ENCODE peak calls at places on chromosomes 12 and 14, in nine cellular contexts. J is T-helper 1 cell, Y is mucosa of gallbladder, T is NCI-H510A, V is GM10248, M is T-helper 2 cell, D is IMR-90, S is mesenchymal stem cell, H is cardiac muscle cell. E is an unnamed sample.

GRCh38 chr14:66046035-66046434 is 440.1 kb upstream of the CCDC196 start:
- DNase-seq in D (no peak), T (no peak), H (peak), J (no peak), V (no peak), S (no peak), Y (no peak), M (no peak), E (no peak)

GRCh38 chr14:24362241-24362960 is 5.6 kb upstream of the NFATC4 start:
- DNase-seq in M (no peak), S (no peak), T (no peak), V (no peak), D (peak), H (no peak), J (no peak), Y (no peak), E (no peak)

GRCh38 chr12:46818654-46819053 is 7.1 kb downstream of the SLC38A4 start:
- DNase-seq in M (no peak), Y (no peak), T (no peak), J (no peak), V (no peak), H (no peak), S (no peak), D (no peak), E (no peak)

GRCh38 chr12:8698132-8698829 is 490 bp downstream of the RIMKLB start:
- DNase-seq in Y (peak), T (peak), S (peak), M (peak), H (peak), V (peak), J (peak), D (peak), E (peak)

GRCh38 chr12:68242777-68243176 is 10.6 kb downstream of the IL22 start:
- DNase-seq in D (no peak), T (no peak), J (no peak), M (no peak), V (no peak), H (no peak), Y (no peak), S (no peak), E (no peak)

GRCh38 chr12:91893476-91893875 is 252.2 kb downstream of the BTG1 start:
- DNase-seq in V (no peak), H (no peak), S (peak), M (no peak), J (no peak), Y (no peak), T (no peak), D (no peak), E (no peak)

GRCh38 chr12:53378222-53378621 is 1.8 kb upstream of the SP1 start:
- DNase-seq in T (no peak), H (no peak), V (no peak), J (no peak), M (no peak), Y (no peak), D (no peak), S (no peak), E (no peak)

GRCh38 chr14:76904100-76904739 is 78.0 kb downstream of the LRRC74A start:
- DNase-seq in J (no peak), S (peak), H (peak), D (peak), V (no peak), T (no peak), M (no peak), Y (peak), E (peak)

GRCh38 chr12:4579305-4580097 is 17.5 kb downstream of the DYRK4 start:
- DNase-seq in S (peak), T (no peak), J (no peak), Y (peak), D (peak), H (peak), M (peak), V (peak), E (no peak)

GRCh38 chr12:108801736-108802665 is 55.4 kb downstream of the SSH1 start:
- DNase-seq in S (peak), T (no peak), M (no peak), H (peak), J (no peak), Y (no peak), D (peak), V (no peak), E (peak)

GRCh38 chr12:132282950-132283771 is 46.2 kb downstream of the GALNT9 start:
- DNase-seq in H (no peak), S (no peak), J (no peak), V (no peak), T (no peak), Y (no peak), D (no peak), M (peak), E (no peak)

GRCh38 chr12:39764944-39765560 is 145.4 kb upstream of the ABCD2 start:
- DNase-seq in J (no peak), Y (no peak), M (peak), H (peak), V (peak), T (no peak), S (peak), D (peak), E (no peak)

GRCh38 chr12:68400231-68400829 is 68.2 kb upstream of the MDM1 start:
- DNase-seq in J (no peak), Y (no peak), H (no peak), S (no peak), M (no peak), V (no peak), T (no peak), D (no peak), E (no peak)

GRCh38 chr12:68235576-68235975 is 10.0 kb upstream of the IL26 start:
- DNase-seq in V (no peak), D (peak), Y (no peak), T (no peak), S (no peak), H (no peak), M (no peak), J (no peak), E (no peak)

GRCh38 chr14:78701246-78701645 is 531.1 kb downstream of the NRXN3 start:
- DNase-seq in H (peak), V (no peak), Y (no peak), D (peak), S (no peak), J (no peak), T (no peak), M (no peak), E (no peak)

GRCh38 chr14:21088687-21089086 is 9.8 kb downstream of the ZNF219 start:
- DNase-seq in M (no peak), J (no peak), H (no peak), V (no peak), T (no peak), D (no peak), S (no peak), Y (no peak), E (no peak)

GRCh38 chr12:54680374-54680773 is 32.2 kb upstream of the DCD start:
- DNase-seq in T (no peak), V (peak), D (peak), H (peak), J (peak), M (peak), S (peak), Y (no peak), E (no peak)

GRCh38 chr14:28630100-28630499 is 136.5 kb upstream of the FOXG1 start:
- DNase-seq in M (no peak), T (no peak), V (no peak), Y (no peak), D (no peak), J (no peak), S (no peak), H (no peak), E (no peak)

GRCh38 chr12:120709976-120710804 is at the start of gene UNC119B:
- DNase-seq in V (peak), J (peak), H (peak), D (peak), M (peak), Y (peak), T (peak), S (peak), E (peak)

GRCh38 chr14:54106802-54107377 is 150.3 kb upstream of the BMP4 start:
- DNase-seq in Y (no peak), H (peak), V (no peak), S (no peak), J (no peak), D (no peak), T (no peak), M (no peak), E (no peak)

GRCh38 chr12:85310456-85311076 is 30.5 kb downstream of the ALX1 start:
- DNase-seq in T (no peak), H (peak), Y (no peak), S (peak), J (no peak), V (no peak), M (no peak), D (peak), E (no peak)

GRCh38 chr14:71166434-71166833 is 259.2 kb downstream of the PCNX1 start:
- DNase-seq in S (no peak), V (no peak), T (no peak), H (peak), D (peak), Y (peak), M (peak), J (no peak), E (no peak)

GRCh38 chr12:8734873-8735381 is 37.1 kb downstream of the RIMKLB start:
- DNase-seq in H (peak), J (no peak), S (no peak), D (peak), Y (no peak), V (no peak), M (no peak), T (no peak), E (no peak)

GRCh38 chr12:12474931-12475485 is 87.7 kb downstream of the DUSP16 start:
- DNase-seq in H (peak), S (no peak), M (peak), J (peak), Y (no peak), V (peak), T (no peak), D (peak), E (no peak)

GRCh38 chr12:67070307-67070600 is 198.9 kb upstream of the CAND1 start:
- DNase-seq in Y (no peak), T (no peak), H (no peak), V (no peak), S (no peak), D (no peak), J (no peak), M (no peak), E (no peak)

GRCh38 chr12:116882742-116883141 is 1.5 kb upstream of the HRK start:
- DNase-seq in Y (no peak), T (no peak), H (peak), S (no peak), V (peak), M (no peak), D (peak), J (no peak), E (no peak)

E was measured in left ventricle myocardium inferior.